ENCODE peak calls at places on chromosomes 5 and 9, in seven cellular contexts. One of them, this sample, is unnamed.

GRCh38 chr9:134855231-134855899 is 25.2 kb upstream of the FCN2 start:
- DNase-seq in skeletal muscle cell: no peak
- DNase-seq in NCI-H748 treated with DMSO at 0.1 percent for 48 hours: no peak
- DNase-seq in K562: no peak
- DNase-seq in pancreas: no peak
- DNase-seq in NCI-H2081: no peak
- DNase-seq in tibial artery: peak
- DNase-seq in this sample: no peak

GRCh38 chr9:97900738-97901565 is 21.3 kb downstream of the TRMO start:
- DNase-seq in K562: peak
- DNase-seq in NCI-H2081: peak
- DNase-seq in skeletal muscle cell: no peak
- DNase-seq in tibial artery: no peak
- DNase-seq in NCI-H748 treated with DMSO at 0.1 percent for 48 hours: peak
- DNase-seq in pancreas: peak
- DNase-seq in this sample: no peak

GRCh38 chr5:178471666-178472065 is 118.5 kb downstream of the COL23A1 start:
- DNase-seq in skeletal muscle cell: no peak
- DNase-seq in pancreas: no peak
- DNase-seq in K562: no peak
- DNase-seq in NCI-H748 treated with DMSO at 0.1 percent for 48 hours: no peak
- DNase-seq in tibial artery: no peak
- DNase-seq in NCI-H2081: no peak
- DNase-seq in this sample: no peak

GRCh38 chr5:135332519-135333150 is 66.4 kb downstream of the MACROH2A1 start:
- DNase-seq in NCI-H748 treated with DMSO at 0.1 percent for 48 hours: peak
- DNase-seq in K562: peak
- DNase-seq in pancreas: no peak
- DNase-seq in tibial artery: no peak
- DNase-seq in NCI-H2081: peak
- DNase-seq in skeletal muscle cell: no peak
- DNase-seq in this sample: no peak

GRCh38 chr5:14313986-14314690 is 171.0 kb downstream of the TRIO start:
- DNase-seq in skeletal muscle cell: no peak
- DNase-seq in NCI-H748 treated with DMSO at 0.1 percent for 48 hours: no peak
- DNase-seq in K562: no peak
- DNase-seq in pancreas: no peak
- DNase-seq in NCI-H2081: no peak
- DNase-seq in tibial artery: no peak
- DNase-seq in this sample: no peak

GRCh38 chr9:3495850-3496249 is 30.0 kb downstream of the RFX3 start:
- DNase-seq in NCI-H748 treated with DMSO at 0.1 percent for 48 hours: no peak
- DNase-seq in NCI-H2081: no peak
- DNase-seq in tibial artery: no peak
- DNase-seq in pancreas: no peak
- DNase-seq in K562: no peak
- DNase-seq in skeletal muscle cell: no peak
- DNase-seq in this sample: no peak

GRCh38 chr5:149745-150450 is 41.4 kb upstream of the LRRC14B start:
- DNase-seq in NCI-H2081: peak
- DNase-seq in NCI-H748 treated with DMSO at 0.1 percent for 48 hours: peak
- DNase-seq in pancreas: no peak
- DNase-seq in tibial artery: no peak
- DNase-seq in skeletal muscle cell: no peak
- DNase-seq in K562: no peak
- DNase-seq in this sample: no peak

GRCh38 chr5:52620315-52620714 is 167.4 kb upstream of the ITGA1 start:
- DNase-seq in K562: no peak
- DNase-seq in skeletal muscle cell: no peak
- DNase-seq in pancreas: no peak
- DNase-seq in NCI-H2081: no peak
- DNase-seq in tibial artery: no peak
- DNase-seq in NCI-H748 treated with DMSO at 0.1 percent for 48 hours: no peak
- DNase-seq in this sample: no peak